ENCODE peak calls at places on chromosomes 12 and 14, in six cellular contexts. W is endothelial cell of umbilical vein, X is adrenal gland, G is stomach, E is A549, C is esophagus squamous epithelium. V is an unnamed sample.

GRCh38 chr12:123120452-123121166 is 30.3 kb downstream of the PITPNM2 start:
- DNase-seq in C (no peak), W (no peak), E (no peak), G (no peak), X (peak; percentile 32), V (peak; percentile 47)

GRCh38 chr12:126704609-126705008 is 1562.4 kb upstream of the TMEM132C start:
- DNase-seq in C (no peak), X (no peak), E (no peak), W (no peak), G (no peak), V (no peak)

GRCh38 chr12:2924019-2924418 is 33.3 kb downstream of the TULP3 start:
- DNase-seq in E (no peak), G (no peak), W (no peak), C (no peak), X (no peak), V (no peak)

GRCh38 chr12:13090054-13090453 is 13.4 kb downstream of the GSG1 start:
- DNase-seq in G (no peak), W (no peak), C (no peak), E (no peak), X (no peak), V (no peak)

GRCh38 chr12:98592825-98593322 is 612 bp upstream of the SLC25A3 start:
- DNase-seq in C (no peak), X (no peak), G (no peak), W (no peak), E (no peak), V (no peak)

GRCh38 chr12:50218386-50218785 is 51.2 kb upstream of the CERS5 start:
- DNase-seq in X (no peak), W (no peak), G (no peak), E (peak; percentile 82), C (no peak), V (no peak)

GRCh38 chr12:124607681-124608425 is 40.4 kb upstream of the NCOR2 start:
- DNase-seq in W (no peak), E (no peak), X (no peak), C (no peak), G (no peak), V (peak; percentile 59)

GRCh38 chr14:104660597-104660996 is 28.8 kb upstream of the INF2 start:
- DNase-seq in G (no peak), X (no peak), W (no peak), E (no peak), C (no peak), V (no peak)

GRCh38 chr12:67237231-67237630 is 31.9 kb upstream of the CAND1 start:
- DNase-seq in C (no peak), W (no peak), E (no peak), X (no peak), G (no peak), V (no peak)

GRCh38 chr14:92258934-92259333 is 64.0 kb upstream of the SLC24A4 start:
- DNase-seq in G (no peak), X (no peak), E (peak; percentile 12), C (no peak), W (no peak), V (peak; percentile 27)

GRCh38 chr12:47838286-47838931 is 18.7 kb upstream of the HDAC7 start:
- DNase-seq in C (no peak), W (peak; percentile 41), G (no peak), X (peak; percentile 75), E (peak; percentile 56), V (no peak)

GRCh38 chr14:106681161-106681955 is 1155.0 kb downstream of the TMEM121 start:
- DNase-seq in C (no peak), G (no peak), W (no peak), X (no peak), E (no peak), V (no peak)

GRCh38 chr12:130192667-130193345 is 30.5 kb downstream of the FZD10 start:
- DNase-seq in W (no peak), E (peak; percentile 12), C (no peak), G (peak; percentile 14), X (no peak), V (no peak)

GRCh38 chr14:89117017-89117416 is 292.6 kb downstream of the TTC8 start:
- DNase-seq in X (no peak), G (no peak), W (no peak), E (no peak), C (no peak), V (no peak)

GRCh38 chr12:82438356-82438755 is 80.0 kb downstream of the METTL25 start:
- DNase-seq in C (no peak), E (no peak), W (no peak), X (no peak), G (no peak), V (no peak)

GRCh38 chr14:82689948-82690347 is 1156.3 kb upstream of the SEL1L start:
- DNase-seq in W (no peak), E (no peak), C (no peak), G (no peak), X (no peak), V (no peak)

GRCh38 chr14:96104469-96105057 is 65.4 kb downstream of the C14orf132 start:
- DNase-seq in E (peak; percentile 95), X (peak; percentile 24), C (no peak), W (peak; percentile 61), G (peak; percentile 71), V (no peak)

GRCh38 chr12:25829192-25829591 is 129.3 kb upstream of the RASSF8 start:
- DNase-seq in X (no peak), C (no peak), G (no peak), W (peak; percentile 97), E (peak; percentile 77), V (no peak)

GRCh38 chr12:71958457-71958856 is 19.8 kb downstream of the TPH2 start:
- DNase-seq in G (no peak), W (no peak), E (no peak), X (no peak), C (no peak), V (no peak)

GRCh38 chr12:122641976-122642375 is 61.2 kb downstream of the HCAR2 start:
- DNase-seq in X (peak; percentile 58), W (no peak), G (no peak), E (no peak), C (no peak), V (no peak)

GRCh38 chr12:14942532-14942931 is 4.2 kb upstream of the ERP27 start:
- DNase-seq in E (no peak), C (no peak), G (no peak), X (no peak), W (no peak), V (no peak)

GRCh38 chr12:14937014-14937413 is 1.3 kb downstream of the ERP27 start:
- DNase-seq in E (no peak), W (no peak), C (no peak), G (no peak), X (no peak), V (no peak)

GRCh38 chr12:14937689-14938088 is 648 bp downstream of the ERP27 start:
- DNase-seq in X (no peak), C (no peak), W (no peak), G (no peak), E (no peak), V (no peak)

GRCh38 chr12:14938301-14938700 is at the start of gene ERP27:
- DNase-seq in E (no peak), X (no peak), C (no peak), W (no peak), G (no peak), V (no peak)

DNA sequence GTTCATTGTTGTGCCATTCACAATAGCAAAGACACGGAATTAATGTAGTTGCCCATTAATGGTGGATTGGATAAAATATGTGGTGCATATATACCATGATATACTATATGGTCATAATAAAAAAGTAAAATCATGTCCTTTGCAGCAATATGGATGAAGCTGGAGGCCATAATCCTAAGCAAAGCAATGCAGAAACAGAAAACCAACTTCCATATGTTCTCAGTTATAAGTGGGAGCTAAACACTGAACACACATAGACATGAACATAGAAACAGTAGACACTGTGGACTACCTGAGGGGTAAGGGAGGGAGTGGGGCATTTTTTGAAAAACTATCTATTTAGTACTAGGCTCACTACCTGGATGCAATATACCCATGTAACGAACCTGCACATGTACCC is 3.0 kb upstream of the ERP27 start:
- DNase-seq in G (no peak), E (no peak), W (no peak), X (no peak), C (no peak), V (no peak)
- TF ChIP-seq POLR2A in G (no peak), E (no peak), W (no peak), X (no peak), C (no peak), V (no peak)

GRCh38 chr12:45658066-45658465 is 71.4 kb upstream of the ARID2 start:
- DNase-seq in G (no peak), W (no peak), C (no peak), X (no peak), E (no peak), V (no peak)
- H3K27ac ChIP-seq in G (no peak overlapping the region), W (no peak overlapping the region), C (no peak overlapping the region), X (no peak overlapping the region), E (no peak overlapping the region), V (no peak overlapping the region)

GRCh38 chr12:119666226-119666808 is 1.6 kb upstream of the PRKAB1 start:
- DNase-seq in E (no peak), C (no peak), W (no peak), G (no peak), X (no peak), V (no peak)
- TF ChIP-seq POLR2A in E (no peak), C (no peak), W (no peak), G (no peak), X (no peak), V (no peak)

GRCh38 chr12:53467082-53467481 is 15.2 kb downstream of the PCBP2 start:
- DNase-seq in C (no peak), X (no peak), E (no peak), W (no peak), G (no peak), V (no peak)

GRCh38 chr12:53468286-53468685 is 16.4 kb downstream of the PCBP2 start:
- DNase-seq in X (no peak), W (no peak), G (no peak), E (no peak), C (no peak), V (no peak)

GRCh38 chr12:53466640-53467039 is 14.7 kb downstream of the PCBP2 start:
- DNase-seq in W (no peak), E (no peak), G (no peak), C (no peak), X (no peak), V (no peak)

GRCh38 chr12:53465679-53466078 is 13.8 kb downstream of the PCBP2 start:
- DNase-seq in E (no peak), W (no peak), G (no peak), X (no peak), C (no peak), V (no peak)

DNA sequence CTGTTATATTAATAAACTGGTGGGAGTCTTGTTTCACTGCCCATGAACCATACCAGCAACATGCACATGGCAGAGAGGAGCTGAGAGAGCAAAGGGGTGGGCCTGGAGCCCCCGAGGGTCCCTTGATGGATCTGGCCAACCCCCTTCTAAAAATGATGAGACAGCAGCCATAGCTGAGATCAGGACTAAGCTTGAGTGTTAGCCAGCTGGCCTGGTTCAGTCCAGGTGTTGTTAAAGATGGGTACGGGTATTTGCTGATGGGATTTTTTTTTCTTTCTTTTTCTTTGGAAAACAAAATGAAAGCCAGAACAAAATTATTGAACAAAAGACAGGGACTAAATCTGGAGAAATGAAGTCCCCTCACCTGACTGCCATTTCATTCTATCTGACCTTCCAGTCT is 16.0 kb downstream of the PCBP2 start:
- DNase-seq in C (no peak), E (no peak), W (no peak), G (no peak), X (no peak), V (no peak)
- H3K27ac ChIP-seq in C (no peak overlapping the region), E (no peak overlapping the region), W (no peak overlapping the region), G (no peak overlapping the region), X (no peak overlapping the region), V (no peak overlapping the region)